ENCODE peak calls at places on chromosome 15, in six cellular contexts. L, E, F, K, V and R are unnamed samples.

GRCh38 chr15:72516734-72517133 is 42.6 kb downstream of the ARIH1 start:
- DNase-seq in L (no peak), E (no peak), F (no peak), K (no peak), V (no peak), R (no peak)

GRCh38 chr15:40452296-40453090 is 11.7 kb downstream of the BAHD1 start:
- DNase-seq in L (no peak), E (no peak), F (no peak), K (no peak), V (no peak), R (no peak)

GRCh38 chr15:80573614-80574013 is 121.5 kb upstream of the ABHD17C start:
- DNase-seq in L (no peak), E (no peak), F (no peak), K (no peak), V (no peak), R (no peak)

GRCh38 chr15:85556618-85556895 is 176.2 kb downstream of the AKAP13 start:
- DNase-seq in L (no peak), E (no peak), F (no peak), K (no peak), V (no peak), R (no peak)

GRCh38 chr15:20357139-20358065 is 184.2 kb downstream of the GOLGA6L6 start:
- DNase-seq in L (no peak), E (peak; percentile 72), F (peak; percentile 12), K (no peak), V (no peak), R (peak; percentile 4)

GRCh38 chr15:74032606-74033561 is 38.4 kb downstream of the PML start:
- DNase-seq in L (no peak), E (no peak), F (no peak), K (no peak), V (no peak), R (no peak)

GRCh38 chr15:64288999-64289398 is 67.0 kb downstream of the CSNK1G1 start:
- DNase-seq in L (no peak), E (no peak), F (no peak), K (no peak), V (no peak), R (no peak)

GRCh38 chr15:82699726-82700125 is 9.9 kb downstream of the AP3B2 start:
- DNase-seq in L (no peak), E (no peak), F (no peak), K (peak; percentile 87), V (no peak), R (no peak)

GRCh38 chr15:50906954-50907865 is 1.3 kb upstream of the AP4E1 start:
- DNase-seq in L (peak; percentile 37), E (no peak), F (no peak), K (no peak), V (no peak), R (no peak)

GRCh38 chr15:80967991-80968510 is 21.6 kb downstream of the MESD start:
- DNase-seq in L (no peak), E (no peak), F (no peak), K (no peak), V (no peak), R (no peak)

GRCh38 chr15:49901867-49902775 is 216.9 kb downstream of the ATP8B4 start:
- DNase-seq in L (no peak), E (no peak), F (no peak), K (no peak), V (no peak), R (no peak)

GRCh38 chr15:22930782-22931484 is 49.2 kb downstream of the CYFIP1 start:
- DNase-seq in L (no peak), E (no peak), F (peak; percentile 85), K (no peak), V (no peak), R (peak; percentile 55)

GRCh38 chr15:71800835-71801745 is 9.3 kb upstream of the NR2E3 start:
- DNase-seq in L (no peak), E (no peak), F (peak; percentile 58), K (peak; percentile 77), V (no peak), R (peak; percentile 55)

GRCh38 chr15:62766599-62766998 is 275.9 kb upstream of the TPM1 start:
- DNase-seq in L (no peak), E (no peak), F (no peak), K (no peak), V (no peak), R (no peak)

GRCh38 chr15:42324308-42324707 is 35.0 kb upstream of the CAPN3 start:
- DNase-seq in L (no peak), E (no peak), F (no peak), K (no peak), V (no peak), R (no peak)

GRCh38 chr15:99749386-99749785 is 16.1 kb upstream of the LYSMD4 start:
- DNase-seq in L (no peak), E (peak; percentile 56), F (no peak), K (no peak), V (no peak), R (peak; percentile 75)

GRCh38 chr15:40747685-40748631 is 7.1 kb downstream of the RMDN3 start:
- DNase-seq in L (no peak), E (no peak), F (no peak), K (no peak), V (no peak), R (no peak)

GRCh38 chr15:69421498-69421897 is 7.3 kb downstream of the KIF23 start:
- DNase-seq in L (no peak), E (no peak), F (no peak), K (no peak), V (no peak), R (no peak)

GRCh38 chr15:36726224-36726623 is 146.8 kb downstream of the CDIN1 start:
- DNase-seq in L (no peak), E (no peak), F (no peak), K (peak; percentile 55), V (no peak), R (no peak)

GRCh38 chr15:40069178-40070165 is 30.5 kb upstream of the SRP14 start:
- DNase-seq in L (no peak), E (peak; percentile 94), F (peak; percentile 100), K (peak; percentile 44), V (peak; percentile 92), R (peak; percentile 95)

GRCh38 chr15:58224068-58224467 is 85.9 kb downstream of the AQP9 start:
- DNase-seq in L (no peak), E (no peak), F (no peak), K (no peak), V (no peak), R (no peak)

GRCh38 chr15:40251455-40252140 is 12.7 kb downstream of the PAK6 start:
- DNase-seq in L (no peak), E (no peak), F (no peak), K (no peak), V (no peak), R (no peak)

GRCh38 chr15:42094512-42094963 is at the start of gene PLA2G4D:
- DNase-seq in L (no peak), E (no peak), F (no peak), K (no peak), V (no peak), R (no peak)

GRCh38 chr15:46280753-46281521 is 646.1 kb downstream of the SQOR start:
- DNase-seq in L (no peak), E (no peak), F (peak; percentile 50), K (peak; percentile 42), V (no peak), R (peak; percentile 31)

GRCh38 chr15:88403461-88403860 is 63.7 kb downstream of the MRPL46 start:
- DNase-seq in L (no peak), E (no peak), F (no peak), K (no peak), V (no peak), R (no peak)

GRCh38 chr15:62849316-62850129 is 193.0 kb upstream of the TPM1 start:
- DNase-seq in L (no peak), E (no peak), F (no peak), K (no peak), V (no peak), R (no peak)

GRCh38 chr15:25426896-25427610 is 11.8 kb downstream of the UBE3A start:
- DNase-seq in L (no peak), E (no peak), F (no peak), K (no peak), V (no peak), R (no peak)

DNA sequence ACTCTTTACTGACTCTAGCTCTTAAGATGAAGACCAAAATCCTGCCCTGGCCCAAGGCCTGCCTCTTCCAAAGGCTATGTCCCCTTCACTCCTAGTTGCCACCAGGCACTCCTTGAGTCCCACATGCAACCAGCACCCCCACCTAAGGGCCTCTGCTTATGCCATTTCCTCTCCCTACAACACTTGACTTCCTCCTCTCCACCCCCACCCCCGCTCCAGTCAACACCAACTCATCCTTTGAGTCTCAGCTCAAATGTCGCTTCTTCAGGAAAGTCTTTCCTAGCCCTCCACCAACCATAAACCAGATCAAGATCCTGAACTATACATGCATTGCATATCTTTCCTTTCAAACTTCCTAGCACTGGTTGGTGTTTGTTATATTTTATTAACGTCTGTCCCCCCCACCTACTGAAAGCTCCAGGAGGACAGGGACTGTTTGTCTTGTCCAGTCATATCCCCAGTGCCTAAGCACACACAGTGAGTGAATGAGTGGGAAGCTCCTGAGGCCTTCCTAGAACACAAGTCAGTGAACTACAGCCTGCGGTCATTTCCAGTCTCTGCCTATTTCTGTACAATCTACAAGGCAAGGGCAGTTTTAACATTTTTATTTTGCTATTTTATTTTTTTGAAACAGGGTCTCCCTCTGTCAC is 7.3 kb downstream of the TBC1D2B start:
- DNase-seq in L (no peak), E (peak; percentile 65), F (no peak), K (no peak), V (no peak), R (no peak)
- H3K27ac ChIP-seq in L (peak overlapping the region; percentile 18), E (peak overlapping the region; percentile 81), F (no peak overlapping the region), K (no peak overlapping the region), V (peak overlapping the region; percentile 81), R (no peak overlapping the region)

GRCh38 chr15:75867428-75867827 is 24.2 kb downstream of the UBE2Q2 start:
- DNase-seq in L (no peak), E (no peak), F (no peak), K (no peak), V (no peak), R (no peak)
- H3K27ac ChIP-seq in L (no peak overlapping the region), E (no peak overlapping the region), F (no peak overlapping the region), K (no peak overlapping the region), V (no peak overlapping the region), R (no peak overlapping the region)

GRCh38 chr15:66067687-66068086 is 185.9 kb downstream of the MEGF11 start:
- DNase-seq in L (no peak), E (peak; percentile 18), F (no peak), K (no peak), V (no peak), R (no peak)
- H3K27ac ChIP-seq in L (no peak overlapping the region), E (no peak overlapping the region), F (no peak overlapping the region), K (no peak overlapping the region), V (no peak overlapping the region), R (no peak overlapping the region)

DNA sequence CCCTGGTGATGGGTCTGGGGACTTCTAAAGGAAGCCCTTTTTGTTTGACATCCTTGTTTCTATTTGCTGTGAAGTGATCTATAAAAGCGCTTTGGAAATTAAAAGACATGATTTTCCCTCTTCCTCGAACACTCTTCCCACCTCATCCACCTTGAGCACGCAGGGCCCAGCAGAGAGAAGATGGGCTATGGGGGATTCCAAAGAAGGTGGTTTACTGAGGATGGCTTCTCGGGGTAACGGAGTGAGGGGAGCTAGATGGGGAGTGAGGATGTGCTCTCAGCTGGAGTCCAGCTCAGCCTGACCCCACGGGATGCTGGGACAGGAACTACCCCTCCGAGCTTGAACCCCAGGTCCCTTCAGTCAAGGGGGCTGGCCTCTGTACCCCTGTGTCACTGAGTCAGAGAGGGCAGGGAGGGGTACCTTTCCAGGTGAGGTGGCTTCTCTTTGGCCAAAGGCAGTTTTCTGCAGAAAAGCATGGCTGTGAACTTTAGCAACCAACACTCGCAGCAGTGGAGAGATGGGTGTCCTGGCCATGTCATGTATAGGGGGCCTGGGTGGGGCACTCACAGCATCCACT is 180.7 kb upstream of the SMAD3 start:
- DNase-seq in L (no peak), E (peak; percentile 63), F (no peak), K (no peak), V (no peak), R (no peak)
- H3K27ac ChIP-seq in L (no peak overlapping the region), E (peak overlapping the region; percentile 87), F (peak overlapping the region; percentile 69), K (no peak overlapping the region), V (no peak overlapping the region), R (no peak overlapping the region)

GRCh38 chr15:60682615-60683014 is 203.7 kb upstream of the ICE2 start:
- DNase-seq in L (no peak), E (no peak), F (no peak), K (no peak), V (no peak), R (no peak)
- H3K27ac ChIP-seq in L (no peak overlapping the region), E (no peak overlapping the region), F (no peak overlapping the region), K (no peak overlapping the region), V (peak overlapping the region; percentile 55), R (no peak overlapping the region)